ENCODE peak calls at places on chromosomes 1 and 21, in eight cellular contexts. Y, Q, Z, D, P, C, H and U are unnamed samples.

GRCh38 chr1:93758842-93759515 is 77.3 kb upstream of the BCAR3 start:
- DNase-seq in Y (peak; percentile 92), Q (peak; percentile 98), Z (no peak), D (no peak), P (peak; percentile 97), C (no peak), H (no peak), U (peak; percentile 57)

GRCh38 chr1:21022279-21023040 is 154.2 kb downstream of the EIF4G3 start:
- DNase-seq in Y (peak; percentile 98), Q (peak; percentile 99), Z (peak; percentile 33), D (peak; percentile 63), P (peak; percentile 97), C (no peak), H (peak; percentile 72), U (peak; percentile 60)

GRCh38 chr21:18387994-18388393 is 15.6 kb downstream of the TMPRSS15 start:
- DNase-seq in Y (no peak), Q (no peak), Z (no peak), D (no peak), P (no peak), C (no peak), H (no peak), U (peak; percentile 20)

GRCh38 chr1:244672961-244673695 is 20.2 kb downstream of the DESI2 start:
- DNase-seq in Y (peak; percentile 72), Q (peak; percentile 62), Z (no peak), D (peak; percentile 64), P (peak; percentile 65), C (no peak), H (no peak), U (no peak)

GRCh38 chr1:115196291-115196690 is 107.0 kb upstream of the TSPAN2 start:
- DNase-seq in Y (no peak), Q (no peak), Z (no peak), D (no peak), P (no peak), C (no peak), H (no peak), U (no peak)

GRCh38 chr1:188988589-188988988 is 1489.1 kb downstream of the BRINP3 start:
- DNase-seq in Y (no peak), Q (no peak), Z (no peak), D (no peak), P (no peak), C (no peak), H (no peak), U (no peak)

GRCh38 chr1:63124666-63125191 is 197.6 kb upstream of the FOXD3 start:
- DNase-seq in Y (peak; percentile 86), Q (peak; percentile 86), Z (no peak), D (no peak), P (peak; percentile 85), C (no peak), H (no peak), U (no peak)

GRCh38 chr1:157140068-157140588 is 1.9 kb upstream of the ETV3 start:
- DNase-seq in Y (no peak), Q (no peak), Z (no peak), D (no peak), P (no peak), C (no peak), H (no peak), U (no peak)

GRCh38 chr1:214727274-214727673 is 124.3 kb downstream of the CENPF start:
- DNase-seq in Y (no peak), Q (no peak), Z (no peak), D (no peak), P (no peak), C (no peak), H (no peak), U (no peak)

GRCh38 chr21:41112740-41113692 is 54.9 kb upstream of the BACE2 start:
- DNase-seq in Y (peak; percentile 70), Q (peak; percentile 75), Z (peak; percentile 8), D (peak; percentile 17), P (peak; percentile 87), C (no peak), H (no peak), U (peak; percentile 98)

GRCh38 chr1:166888710-166889109 is 12.6 kb upstream of the TADA1 start:
- DNase-seq in Y (no peak), Q (no peak), Z (no peak), D (no peak), P (no peak), C (no peak), H (no peak), U (no peak)

GRCh38 chr1:238789916-238790667 is 596.3 kb upstream of the CHRM3 start:
- DNase-seq in Y (no peak), Q (no peak), Z (no peak), D (no peak), P (no peak), C (no peak), H (no peak), U (no peak)

GRCh38 chr1:162070825-162071224 is 1.3 kb downstream of the NOS1AP start:
- DNase-seq in Y (no peak), Q (no peak), Z (no peak), D (no peak), P (no peak), C (no peak), H (peak; percentile 42), U (no peak)

GRCh38 chr1:90716552-90717355 is at the start of gene BARHL2:
- DNase-seq in Y (no peak), Q (no peak), Z (no peak), D (no peak), P (no peak), C (no peak), H (no peak), U (no peak)

GRCh38 chr1:90716243-90716551 is 905 bp downstream of the BARHL2 start:
- DNase-seq in Y (no peak), Q (no peak), Z (no peak), D (no peak), P (no peak), C (no peak), H (no peak), U (no peak)

GRCh38 chr1:90717665-90718410 is 736 bp upstream of the BARHL2 start:
- DNase-seq in Y (peak; percentile 14), Q (peak; percentile 35), Z (no peak), D (no peak), P (peak; percentile 31), C (no peak), H (peak; percentile 39), U (peak; percentile 48)

GRCh38 chr1:90718411-90719320 is 1.6 kb upstream of the BARHL2 start:
- DNase-seq in Y (no peak), Q (no peak), Z (no peak), D (no peak), P (no peak), C (no peak), H (no peak), U (no peak)

DNA sequence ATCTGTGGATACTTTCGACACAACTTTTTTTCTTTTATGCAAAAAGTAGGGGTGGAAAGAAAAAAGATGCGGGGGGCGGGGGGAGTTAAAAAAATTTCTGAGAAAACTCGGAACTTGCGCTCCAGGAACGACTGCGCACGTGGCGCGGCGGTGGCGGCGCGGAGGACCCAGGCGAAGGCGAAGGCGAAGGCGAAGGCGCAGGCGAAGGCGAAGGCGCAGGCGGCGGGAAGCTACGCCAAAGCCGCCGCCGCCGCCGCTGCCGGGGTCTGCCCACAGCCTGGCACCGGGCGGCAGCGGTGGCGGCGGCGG is 208 bp upstream of the BARHL2 start:
- DNase-seq in Y (no peak), Q (no peak), Z (no peak), D (no peak), P (no peak), C (no peak), H (no peak), U (no peak)
- H3K4me3 ChIP-seq in Y (no peak overlapping the region), Q (no peak overlapping the region), Z (no peak overlapping the region), D (no peak overlapping the region), P (no peak overlapping the region), C (no peak overlapping the region), H (peak overlapping the region; percentile 35), U (peak overlapping the region; percentile 58)

GRCh38 chr1:3910769-3911520 is 10.9 kb upstream of the C1orf174 start:
- DNase-seq in Y (peak; percentile 42), Q (peak; percentile 61), Z (peak; percentile 72), D (no peak), P (peak; percentile 63), C (peak; percentile 89), H (peak; percentile 80), U (peak; percentile 58)
- H3K4me3 ChIP-seq in Y (no peak overlapping the region), Q (no peak overlapping the region), Z (peak overlapping the region; percentile 35), D (no peak overlapping the region), P (no peak overlapping the region), C (no peak overlapping the region), H (no peak overlapping the region), U (no peak overlapping the region)

GRCh38 chr1:226404063-226404903 is 3.6 kb downstream of the PARP1 start:
- DNase-seq in Y (peak; percentile 16), Q (peak; percentile 17), Z (no peak), D (no peak), P (peak; percentile 15), C (no peak), H (no peak), U (no peak)

GRCh38 chr1:226407199-226407496 is 745 bp downstream of the PARP1 start:
- DNase-seq in Y (no peak), Q (no peak), Z (no peak), D (no peak), P (no peak), C (no peak), H (no peak), U (no peak)

GRCh38 chr1:226404904-226405222 is 3.0 kb downstream of the PARP1 start:
- DNase-seq in Y (no peak), Q (no peak), Z (no peak), D (no peak), P (no peak), C (no peak), H (no peak), U (no peak)

GRCh38 chr1:226406401-226406881 is 1.5 kb downstream of the PARP1 start:
- DNase-seq in Y (peak; percentile 16), Q (peak; percentile 6), Z (peak; percentile 20), D (no peak), P (no peak), C (no peak), H (no peak), U (no peak)

DNA sequence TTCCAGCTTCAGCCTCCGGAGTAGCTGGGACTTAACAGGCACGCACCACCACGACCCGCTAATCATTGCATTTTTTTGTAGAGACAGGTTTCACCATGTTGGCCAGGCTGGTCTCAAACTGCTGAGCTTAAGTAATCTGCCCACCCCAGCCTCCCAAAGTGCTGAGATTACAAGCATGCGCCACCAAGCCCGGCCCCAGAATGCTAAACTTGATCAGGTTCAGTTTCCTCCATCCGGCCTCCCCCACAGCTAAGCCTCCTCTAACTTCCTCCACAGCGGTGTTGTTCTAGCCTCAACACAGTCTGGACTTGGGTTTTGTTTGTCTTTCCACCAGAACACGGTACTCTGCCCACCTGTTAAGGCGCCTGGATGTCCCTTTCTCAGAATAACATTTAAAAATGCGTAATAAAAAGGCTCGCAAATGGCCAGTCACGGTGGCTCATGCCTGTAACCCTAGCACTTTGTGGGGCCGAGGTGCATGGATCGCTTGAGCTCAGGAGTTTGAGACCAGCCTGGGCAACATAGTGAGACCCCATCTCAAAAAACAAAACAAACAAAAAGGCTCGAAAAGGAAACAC is 2.4 kb downstream of the PARP1 start:
- DNase-seq in Y (no peak), Q (no peak), Z (no peak), D (no peak), P (no peak), C (no peak), H (no peak), U (no peak)
- H3K4me3 ChIP-seq in Y (peak overlapping the region; percentile 10), Q (no peak overlapping the region), Z (peak overlapping the region; percentile 83), D (no peak overlapping the region), P (no peak overlapping the region), C (no peak overlapping the region), H (no peak overlapping the region), U (no peak overlapping the region)

DNA sequence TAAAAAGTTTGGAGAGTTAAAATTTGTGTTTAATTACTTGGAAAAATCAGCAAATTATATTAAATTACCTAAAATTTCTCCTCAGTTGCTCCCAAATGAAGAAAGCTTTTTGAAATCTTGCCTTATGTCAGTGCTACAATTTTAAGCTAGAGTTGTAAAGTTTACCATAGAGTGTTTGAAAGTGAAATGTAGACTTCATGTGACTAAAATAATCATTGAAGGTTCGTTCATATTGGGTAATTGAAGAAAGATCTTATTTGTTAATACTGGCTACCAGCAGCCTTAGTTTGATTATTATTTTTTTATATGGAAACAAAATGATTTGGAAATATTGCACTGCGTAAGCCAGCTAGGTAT is 4.4 kb downstream of the DYRK1A start:
- DNase-seq in Y (no peak), Q (no peak), Z (no peak), D (no peak), P (no peak), C (no peak), H (no peak), U (no peak)
- H3K4me3 ChIP-seq in Y (peak overlapping the region; percentile 14), Q (peak overlapping the region; percentile 91), Z (peak overlapping the region; percentile 51), D (peak overlapping the region; percentile 93), P (peak overlapping the region; percentile 36), C (peak overlapping the region; percentile 70), H (no peak overlapping the region), U (no peak overlapping the region)